ENCODE peak calls at places on chromosomes 12 and 14, in seven cellular contexts. O is lung, V is GM23248, Z is body of pancreas, J is tibial nerve, N is pancreas, L is IMR-90. F is an unnamed sample. For H3K4me1 and H3K36me3, the result is how much of the 10 kb centered on the place peaks cover.

GRCh38 chr14:40004871-40005503 is 572.8 kb upstream of the FBXO33 start:
- DNase-seq in O (no peak), N (no peak), L (no peak), Z (no peak), J (no peak), V (no peak), F (no peak)

GRCh38 chr12:100724071-100724470 is 70.5 kb upstream of the ANO4 start:
- DNase-seq in V (no peak), J (no peak), L (no peak), Z (no peak), O (no peak), N (no peak), F (no peak)

GRCh38 chr12:124663206-124663605 is 95.8 kb upstream of the NCOR2 start:
- DNase-seq in V (peak), Z (no peak), O (no peak), L (no peak), N (no peak), J (no peak), F (no peak)

GRCh38 chr14:57486767-57487379 is 6.8 kb downstream of the CCDC198 start:
- DNase-seq in J (peak), Z (peak), V (peak), N (no peak), L (peak), O (no peak), F (no peak)

GRCh38 chr14:65403231-65403630 is 9.3 kb upstream of the FUT8 start:
- DNase-seq in L (no peak), O (no peak), V (peak), Z (no peak), J (no peak), N (no peak), F (no peak)

GRCh38 chr12:87813476-87814234 is 215.5 kb downstream of the C12orf50 start:
- DNase-seq in N (no peak), V (peak), Z (no peak), J (no peak), L (peak), O (no peak), F (no peak)

GRCh38 chr14:69643430-69644200 is 32.2 kb downstream of the SUSD6 start:
- DNase-seq in J (no peak), L (peak), O (peak), Z (peak), V (peak), N (peak), F (no peak)

GRCh38 chr12:62671321-62671720 is 204.7 kb downstream of the MON2 start:
- DNase-seq in N (no peak), J (no peak), V (peak), Z (no peak), O (no peak), L (no peak), F (no peak)

GRCh38 chr14:74988993-74989392 is 13.7 kb upstream of the EIF2B2 start:
- DNase-seq in Z (no peak), V (no peak), N (no peak), L (no peak), O (no peak), J (no peak), F (no peak)

GRCh38 chr14:22822619-22823551 is 6.8 kb upstream of the MRPL52 start:
- DNase-seq in N (peak), V (peak), J (peak), Z (peak), O (peak), L (peak), F (peak)

GRCh38 chr14:100709252-100709955 is 17.3 kb upstream of the DLK1 start:
- DNase-seq in Z (no peak), L (peak), J (peak), N (no peak), V (peak), O (no peak), F (no peak)

GRCh38 chr14:80390911-80391310 is 179.6 kb upstream of the DIO2 start:
- DNase-seq in J (no peak), V (peak), N (no peak), O (no peak), L (peak), Z (no peak), F (no peak)

GRCh38 chr12:11834104-11834812 is 184.8 kb downstream of the ETV6 start:
- DNase-seq in O (no peak), V (peak), N (no peak), Z (no peak), L (peak), J (no peak), F (no peak)

GRCh38 chr12:25653487-25654175 is 100.5 kb upstream of the LMNTD1 start:
- DNase-seq in O (no peak), N (no peak), V (no peak), L (no peak), Z (peak), J (no peak), F (no peak)

GRCh38 chr14:70884595-70885342 is 22.5 kb upstream of the PCNX1 start:
- DNase-seq in V (no peak), N (no peak), J (no peak), Z (peak), O (no peak), L (no peak), F (no peak)

GRCh38 chr12:42469355-42470006 is 120.1 kb downstream of the PRICKLE1 start:
- DNase-seq in J (no peak), Z (no peak), N (no peak), O (no peak), V (no peak), L (no peak), F (no peak)

GRCh38 chr12:76714861-76715260 is 49.1 kb upstream of the ZDHHC17 start:
- DNase-seq in O (no peak), L (no peak), N (no peak), V (no peak), J (no peak), Z (no peak), F (no peak)

GRCh38 chr14:20486700-20487401 is 17.6 kb downstream of the PNP start:
- DNase-seq in Z (no peak), J (no peak), V (no peak), O (no peak), N (no peak), L (no peak), F (no peak)

GRCh38 chr12:40158592-40159111 is 52.8 kb upstream of the SLC2A13 start:
- DNase-seq in V (no peak), Z (no peak), L (no peak), J (peak), O (peak), N (no peak), F (no peak)

GRCh38 chr12:98084950-98085349 is 430.4 kb upstream of the TMPO start:
- DNase-seq in O (no peak), V (no peak), N (no peak), J (no peak), Z (no peak), L (no peak), F (no peak)

GRCh38 chr12:69910739-69911138 is 85.7 kb downstream of the MYRFL start:
- DNase-seq in Z (no peak), O (no peak), V (no peak), N (no peak), L (no peak), J (no peak), F (no peak)

GRCh38 chr12:21073822-21074460 is 57.1 kb upstream of the SLCO1B1 start:
- DNase-seq in J (no peak), N (no peak), O (no peak), L (no peak), V (peak), Z (no peak), F (no peak)

GRCh38 chr14:31556191-31556590 is 5.0 kb upstream of the NUBPL start:
- DNase-seq in O (no peak), V (no peak), J (no peak), N (no peak), L (no peak), Z (no peak), F (no peak)

GRCh38 chr12:96487214-96487613 is 2.2 kb upstream of the CFAP54 start:
- DNase-seq in V (peak), L (peak), N (no peak), Z (no peak), O (no peak), J (no peak), F (no peak)

GRCh38 chr14:51616724-51617409 is 34.8 kb upstream of the FRMD6 start:
- DNase-seq in Z (peak), L (peak), N (peak), J (no peak), V (peak), O (peak), F (no peak)

GRCh38 chr14:77151918-77152588 is 10.5 kb upstream of the ZDHHC22 start:
- DNase-seq in N (no peak), Z (no peak), L (peak), O (no peak), J (no peak), V (peak), F (no peak)

GRCh38 chr12:17438141-17438540 is 651.9 kb downstream of the RERGL start:
- DNase-seq in J (no peak), L (no peak), N (no peak), Z (no peak), O (no peak), V (no peak), F (no peak)

GRCh38 chr14:89921896-89922548 is 32.5 kb downstream of the EFCAB11 start:
- DNase-seq in V (peak), Z (no peak), O (no peak), L (peak), N (no peak), J (no peak), F (no peak)

GRCh38 chr12:42477931-42478330 is 111.6 kb downstream of the PRICKLE1 start:
- DNase-seq in L (peak), N (no peak), J (no peak), O (no peak), Z (no peak), V (peak), F (no peak)

GRCh38 chr14:80681651-80682050 is 259.9 kb downstream of the CEP128 start:
- DNase-seq in L (peak), J (no peak), O (no peak), V (no peak), N (no peak), Z (no peak), F (no peak)

GRCh38 chr12:30837595-30837994 is 82.8 kb upstream of the CAPRIN2 start:
- DNase-seq in V (no peak), J (no peak), N (no peak), L (no peak), O (no peak), Z (no peak), F (no peak)

GRCh38 chr12:31896514-31897039 is 62.6 kb upstream of the RESF1 start:
- DNase-seq in J (peak), L (peak), Z (peak), O (peak), V (no peak), N (peak), F (peak)

GRCh38 chr12:122841544-122842321 is 6.5 kb downstream of the HIP1R start:
- DNase-seq in O (no peak), N (no peak), Z (peak), L (peak), J (no peak), V (peak), F (no peak)

GRCh38 chr14:89504602-89505320 is 87.7 kb upstream of the FOXN3 start:
- DNase-seq in L (peak), O (peak), N (no peak), V (peak), J (no peak), Z (no peak), F (peak)

GRCh38 chr14:100554082-100554677 is 33.0 kb downstream of the BEGAIN start:
- DNase-seq in L (no peak), N (no peak), O (no peak), J (peak), Z (no peak), V (peak), F (no peak)

GRCh38 chr12:104498211-104498801 is 41.6 kb downstream of the CHST11 start:
- DNase-seq in Z (no peak), O (no peak), N (no peak), L (no peak), V (no peak), J (no peak), F (no peak)

GRCh38 chr12:52494518-52494917 is 1.5 kb upstream of the KRT6A start:
- DNase-seq in O (peak), N (no peak), V (peak), J (peak), L (no peak), Z (no peak), F (no peak)

GRCh38 chr14:95516554-95517209 is at the start of gene SYNE3:
- DNase-seq in N (no peak), Z (peak), L (no peak), J (no peak), O (no peak), V (peak), F (peak)

GRCh38 chr14:105411017-105411941 is 8.3 kb upstream of the MTA1 start:
- DNase-seq in Z (peak), J (no peak), L (peak), V (peak), O (no peak), N (no peak), F (no peak)
- H3K4me1 ChIP-seq in Z (under half), J (under half), L (under half), V (under half), O (under half), N (under half), F (under half)

DNA sequence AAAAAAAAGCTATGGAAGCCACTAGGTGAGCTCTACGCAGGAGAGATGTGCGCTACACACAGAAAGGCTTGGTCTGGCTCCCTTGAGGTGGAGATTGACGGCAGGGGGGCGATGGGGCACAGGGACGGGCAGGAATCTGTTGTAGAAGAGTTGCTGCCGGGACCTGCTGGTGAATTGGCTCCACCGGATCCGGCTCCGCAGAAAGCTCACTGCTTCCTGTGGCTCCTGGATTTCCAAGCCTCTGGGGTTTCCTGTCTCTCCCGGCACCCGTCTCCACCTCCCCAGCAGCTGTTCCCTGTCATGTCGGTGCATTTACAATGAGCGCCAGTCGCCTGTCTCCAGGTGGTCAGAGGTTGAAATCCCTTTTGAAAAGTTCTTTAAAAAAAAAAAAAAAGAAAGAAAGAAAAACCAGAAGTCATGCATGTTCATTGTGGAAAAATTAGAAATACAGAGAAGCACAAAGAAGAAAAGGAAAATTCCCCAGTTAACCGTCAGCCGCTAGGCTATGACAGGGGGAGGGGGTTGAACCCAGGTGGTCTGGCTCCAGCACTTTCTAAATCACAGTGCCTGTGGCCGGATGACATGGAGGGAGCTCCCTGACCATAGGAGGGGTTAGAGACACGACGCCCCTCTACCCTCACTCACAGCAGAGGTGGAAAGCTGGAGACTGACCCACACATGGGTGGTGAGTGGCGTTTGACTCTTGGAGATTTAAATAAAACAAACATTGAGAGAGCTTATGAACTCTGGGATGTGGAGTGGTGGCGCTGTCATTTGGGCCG is 20.8 kb downstream of the FAM222A start:
- DNase-seq in J (no peak), V (no peak), Z (peak), L (peak), O (no peak), N (no peak), F (no peak)
- H3K27ac ChIP-seq in J (no peak), V (no peak), Z (no peak), L (no peak), O (no peak), N (no peak), F (no peak)

GRCh38 chr12:112018571-112019237 is 5.5 kb downstream of the ERP29 start:
- DNase-seq in L (peak), J (no peak), O (no peak), N (no peak), Z (no peak), V (peak), F (no peak)
- H3K36me3 ChIP-seq in L (under half), J (half or more), O (under half), N (under half), Z (under half), V (under half), F (under half)

GRCh38 chr12:49672351-49673181 is 34.6 kb downstream of the FMNL3 start:
- DNase-seq in N (no peak), O (no peak), J (no peak), Z (no peak), L (no peak), V (no peak), F (no peak)

GRCh38 chr12:49671051-49671765 is 36.0 kb downstream of the FMNL3 start:
- DNase-seq in L (no peak), O (no peak), V (no peak), J (peak), N (no peak), Z (no peak), F (peak)

GRCh38 chr12:49675137-49675536 is 32.1 kb downstream of the FMNL3 start:
- DNase-seq in N (no peak), V (no peak), L (no peak), O (no peak), J (no peak), Z (no peak), F (no peak)

GRCh38 chr12:49673446-49674317 is 33.5 kb downstream of the FMNL3 start:
- DNase-seq in O (peak), L (peak), N (peak), J (peak), V (peak), Z (peak), F (no peak)

DNA sequence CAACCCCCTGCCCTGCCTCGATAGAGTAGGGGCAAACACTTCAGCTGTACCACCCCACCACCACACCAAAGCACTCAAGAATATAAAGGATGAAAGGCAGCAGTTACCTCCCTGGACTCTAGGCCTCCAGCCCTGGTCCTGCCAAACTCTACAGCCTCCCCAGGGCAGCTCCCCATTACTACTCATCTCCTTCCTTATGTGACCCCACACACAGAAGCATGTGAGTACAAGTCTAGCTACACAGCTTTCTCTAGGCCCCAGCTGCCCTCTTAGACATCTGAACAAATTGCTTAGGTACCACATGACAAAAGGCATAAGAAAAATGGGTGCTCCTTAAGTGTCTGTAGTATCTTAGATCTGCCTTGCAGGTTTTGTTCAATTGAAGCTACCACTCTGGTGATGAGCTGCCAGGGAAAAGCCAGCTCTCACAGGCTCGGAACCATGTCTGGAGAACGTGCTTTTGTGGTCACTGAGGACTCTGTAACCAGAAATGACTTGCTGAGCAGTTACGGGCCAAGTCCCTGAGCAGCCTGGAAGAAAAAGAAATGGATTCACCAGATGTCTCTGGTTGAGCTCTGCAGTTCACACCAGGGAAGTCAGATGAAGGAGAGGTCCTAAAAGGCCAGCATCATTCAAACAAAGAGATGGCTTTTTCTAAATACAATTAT is 32.8 kb downstream of the FMNL3 start:
- DNase-seq in Z (no peak), N (no peak), O (no peak), V (peak), J (peak), L (peak), F (no peak)
- H3K4me1 ChIP-seq in Z (under half), N (under half), O (under half), V (under half), J (half or more), L (under half), F (half or more)

GRCh38 chr12:116598341-116599284 is 39.4 kb downstream of the MAP1LC3B2 start:
- DNase-seq in J (no peak), O (no peak), V (peak), L (no peak), N (no peak), Z (peak), F (no peak)
- H3K27ac ChIP-seq in J (peak), O (no peak), V (peak), L (no peak), N (peak), Z (no peak), F (no peak)

GRCh38 chr12:4282892-4283511 is 9.4 kb downstream of the CCND2 start:
- DNase-seq in N (no peak), V (no peak), Z (no peak), O (no peak), J (no peak), L (no peak), F (no peak)
- H3K36me3 ChIP-seq in N (under half), V (under half), Z (under half), O (under half), J (half or more), L (under half), F (half or more)

GRCh38 chr12:116321913-116322312 is 44.4 kb upstream of the MED13L start:
- DNase-seq in L (no peak), Z (no peak), O (no peak), J (no peak), N (no peak), V (no peak), F (no peak)

GRCh38 chr12:116320839-116321238 is 43.3 kb upstream of the MED13L start:
- DNase-seq in V (peak), O (no peak), Z (no peak), N (no peak), L (peak), J (no peak), F (no peak)

GRCh38 chr12:116324684-116325664 is 47.5 kb upstream of the MED13L start:
- DNase-seq in N (no peak), J (no peak), V (no peak), O (no peak), L (no peak), Z (no peak), F (no peak)

GRCh38 chr12:116319851-116320621 is 42.5 kb upstream of the MED13L start:
- DNase-seq in J (peak), O (no peak), Z (peak), L (peak), V (peak), N (no peak), F (no peak)

DNA sequence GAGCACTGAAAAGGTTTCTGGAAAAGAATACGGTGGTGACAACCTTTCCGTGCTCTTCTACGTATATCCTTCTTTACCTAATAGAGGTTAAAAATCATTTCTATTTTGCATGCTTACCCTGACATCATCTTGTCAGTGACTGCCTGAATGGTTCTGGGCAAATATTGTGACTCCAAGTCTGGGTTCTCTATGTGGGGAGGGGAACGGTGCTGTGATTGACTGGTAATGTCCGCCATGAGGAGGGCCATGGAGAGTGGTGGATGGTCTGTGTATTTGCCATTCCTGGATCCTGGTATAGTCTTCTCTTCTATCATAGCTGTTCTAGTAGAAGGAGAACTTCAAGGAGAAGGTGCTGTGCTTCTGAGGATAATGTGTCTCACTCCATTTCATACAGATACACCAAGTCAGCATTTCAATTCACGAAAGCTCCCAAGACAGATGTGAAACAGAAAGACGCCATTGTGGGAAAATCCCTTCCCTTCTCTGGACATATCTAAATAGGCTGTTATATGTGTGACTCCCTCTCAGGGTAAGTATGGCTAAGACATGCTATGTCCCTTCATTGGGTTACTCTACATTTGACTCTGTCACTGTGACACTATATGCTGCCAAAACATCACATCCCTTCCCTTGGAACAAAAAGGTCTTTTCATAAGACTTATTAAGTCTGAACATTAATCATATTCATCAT is 46.3 kb upstream of the MED13L start:
- DNase-seq in O (no peak), N (no peak), J (no peak), L (no peak), Z (no peak), V (no peak), F (no peak)
- H3K4me1 ChIP-seq in O (under half), N (under half), J (under half), L (under half), Z (under half), V (under half), F (under half)

F was measured in CD8-positive, alpha-beta T cell.